ENCODE peak calls at places on chromosomes 7 and 10, in five cellular contexts. P is adrenal gland, W is Ammon's horn, O is right cardiac atrium, N is NCI-H1417. L is an unnamed sample.

GRCh38 chr10:43055217-43055616 is 21.7 kb upstream of the RET start:
- DNase-seq in P (no peak), W (no peak), O (no peak), N (no peak), L (no peak)

GRCh38 chr10:110007171-110007700 is 548 bp upstream of the ADD3 start:
- DNase-seq in P (no peak), W (no peak), O (no peak), N (peak), L (no peak)

GRCh38 chr7:55253188-55253587 is 111.9 kb upstream of the LANCL2 start:
- DNase-seq in P (no peak), W (no peak), O (no peak), N (no peak), L (no peak)

GRCh38 chr7:132279718-132280117 is 296.6 kb downstream of the PLXNA4 start:
- DNase-seq in P (no peak), W (no peak), O (no peak), N (no peak), L (no peak)

GRCh38 chr10:111086602-111087001 is 9.8 kb downstream of the ADRA2A start:
- DNase-seq in P (no peak), W (no peak), O (no peak), N (no peak), L (no peak)

GRCh38 chr10:28314211-28314610 is 11.3 kb upstream of the MPP7 start:
- DNase-seq in P (no peak), W (no peak), O (no peak), N (no peak), L (no peak)

GRCh38 chr10:53469383-53469782 is 696.8 kb upstream of the MBL2 start:
- DNase-seq in P (no peak), W (no peak), O (no peak), N (peak), L (no peak)

GRCh38 chr10:75023074-75023473 is 88.4 kb upstream of the SAMD8 start:
- DNase-seq in P (peak), W (no peak), O (no peak), N (no peak), L (no peak)

GRCh38 chr10:103724771-103725170 is 130.6 kb downstream of the SH3PXD2A start:
- DNase-seq in P (no peak), W (no peak), O (no peak), N (no peak), L (no peak)

GRCh38 chr7:4006687-4007086 is 675.4 kb upstream of the FOXK1 start:
- DNase-seq in P (no peak), W (no peak), O (no peak), N (peak), L (no peak)

GRCh38 chr7:130385600-130386066 is 5.3 kb downstream of the CPA1 start:
- DNase-seq in P (no peak), W (no peak), O (no peak), N (no peak), L (no peak)

GRCh38 chr7:32242436-32242835 is 172.2 kb upstream of the PDE1C start:
- DNase-seq in P (no peak), W (no peak), O (no peak), N (no peak), L (no peak)

GRCh38 chr7:85454904-85455303 is 268.0 kb upstream of the SEMA3D start:
- DNase-seq in P (no peak), W (no peak), O (no peak), N (no peak), L (no peak)

GRCh38 chr10:114100848-114101741 is 57.4 kb downstream of the ADRB1 start:
- DNase-seq in P (peak), W (no peak), O (peak), N (no peak), L (peak)

L was measured in ovary.